ENCODE peak calls at places on chromosome 1, in five cellular contexts. M is A549; A is stimulated activated effector memory CD8-positive, alpha-beta T cell treated with anti-CD3 and anti-CD28 coated beads, Interleukin-12 subunit alpha, Interleukin-12 subunit beta, amount 100 ng/mL, for 72 hours; D is C1 segment of cervical spinal cord; T is T47D. J is an unnamed sample.
A peak's percentile ranks its signal among the peaks of the same experiment; 100 is the strongest.

GRCh38 chr1:160879056-160879455 is 5.9 kb downstream of the ITLN1 start:
- DNase-seq in M (no peak), A (no peak), D (no peak), T (no peak), J (no peak)

GRCh38 chr1:155322953-155323728 is 2.4 kb downstream of the RUSC1 start:
- DNase-seq in M (peak; percentile 95), A (peak; percentile 97), D (no peak), T (peak; percentile 97), J (peak; percentile 76)

GRCh38 chr1:30746212-30747027 is 11.2 kb downstream of the LAPTM5 start:
- DNase-seq in M (no peak), A (no peak), D (no peak), T (no peak), J (no peak)

GRCh38 chr1:93434088-93434487 is 13.8 kb upstream of the FNBP1L start:
- DNase-seq in M (no peak), A (no peak), D (no peak), T (no peak), J (no peak)

GRCh38 chr1:211281322-211282022 is 22.3 kb downstream of the RCOR3 start:
- DNase-seq in M (peak; percentile 26), A (no peak), D (no peak), T (no peak), J (no peak)

GRCh38 chr1:196178083-196178635 is 430.1 kb downstream of the KCNT2 start:
- DNase-seq in M (no peak), A (no peak), D (no peak), T (no peak), J (no peak)

GRCh38 chr1:168360151-168360550 is 79.5 kb downstream of the TBX19 start:
- DNase-seq in M (no peak), A (peak; percentile 84), D (no peak), T (no peak), J (no peak)

GRCh38 chr1:209063816-209064664 is 519.5 kb upstream of the CAMK1G start:
- DNase-seq in M (no peak), A (no peak), D (no peak), T (no peak), J (no peak)

GRCh38 chr1:207007352-207008033 is 25.1 kb downstream of the C1orf116 start:
- DNase-seq in M (peak; percentile 95), A (no peak), D (no peak), T (no peak), J (peak; percentile 76)

GRCh38 chr1:2230781-2231666 is 2.9 kb downstream of the SKI start:
- DNase-seq in M (no peak), A (peak; percentile 74), D (no peak), T (no peak), J (no peak)

GRCh38 chr1:232594768-232595698 is 34.9 kb downstream of the SIPA1L2 start:
- DNase-seq in M (no peak), A (peak; percentile 18), D (no peak), T (no peak), J (no peak)

GRCh38 chr1:81998165-81998564 is 197.4 kb downstream of the ADGRL2 start:
- DNase-seq in M (no peak), A (no peak), D (no peak), T (no peak), J (no peak)

GRCh38 chr1:183870351-183871077 is 65.6 kb downstream of the RGL1 start:
- DNase-seq in M (no peak), A (no peak), D (no peak), T (no peak), J (no peak)